ENCODE peak calls at places on chromosomes 3 and 15, in four cellular contexts. E is mesenteric fat pad, S is T-helper 9 cell, C is Ammon's horn. Y is an unnamed sample.

GRCh38 chr15:70029297-70029701 is 68.4 kb downstream of the TLE3 start:
- DNase-seq in E (no peak), C (no peak), S (no peak), Y (no peak)

GRCh38 chr3:134373942-134374790 is at the start of gene AMOTL2:
- DNase-seq in S (no peak), E (peak; percentile 94), C (peak; percentile 88), Y (peak; percentile 67)

GRCh38 chr3:52841211-52841980 is 6.6 kb upstream of the MUSTN1 start:
- DNase-seq in S (no peak), C (no peak), E (no peak), Y (no peak)

GRCh38 chr15:70466305-70466704 is 297.1 kb downstream of the UACA start:
- DNase-seq in C (no peak), S (no peak), E (no peak), Y (no peak)

GRCh38 chr3:153165211-153165815 is 3.3 kb downstream of the RAP2B start:
- DNase-seq in C (no peak), E (no peak), S (no peak), Y (no peak)

GRCh38 chr3:62992520-62992919 is 117.3 kb upstream of the CADPS start:
- DNase-seq in C (no peak), E (no peak), S (no peak), Y (no peak)

GRCh38 chr3:45664558-45664957 is 24.6 kb upstream of the SACM1L start:
- DNase-seq in S (peak; percentile 46), E (no peak), C (no peak), Y (no peak)

GRCh38 chr15:83694538-83694937 is 40.6 kb downstream of the ADAMTSL3 start:
- DNase-seq in C (no peak), E (no peak), S (no peak), Y (no peak)

GRCh38 chr3:14925729-14926591 is 21.4 kb upstream of the NR2C2 start:
- DNase-seq in C (peak; percentile 75), E (no peak), S (no peak), Y (peak; percentile 30)

GRCh38 chr3:146504546-146505197 is 35.3 kb upstream of the PLSCR2 start:
- DNase-seq in S (no peak), C (no peak), E (no peak), Y (no peak)

GRCh38 chr15:62342959-62343358 is 177.9 kb upstream of the C2CD4B start:
- DNase-seq in C (no peak), S (no peak), E (no peak), Y (no peak)